ENCODE peak calls at places on chromosomes 13 and 19, in eight cellular contexts. One of them, this sample, is unnamed.

GRCh38 chr13:33388254-33388998 is 102.9 kb upstream of the STARD13 start:
- DNase-seq in H7: no peak
- DNase-seq in T-helper 2 cell: no peak
- DNase-seq in left lobe of liver: no peak
- DNase-seq in mammary epithelial cell: peak; percentile 59
- DNase-seq in breast epithelium: no peak
- DNase-seq in activated naive CD8-positive, alpha-beta T cell treated with anti-CD3 and anti-CD28 coated beads, Interleukin-2, amount 50 U/mL, for 16 hours: no peak
- DNase-seq in stimulated activated CD4-positive, alpha-beta T cell treated with anti-CD3 and anti-CD28 coated beads, Interleukin-12 subunit alpha, Interleukin-12 subunit beta, amount 100 ng/mL, for 4 hours: no peak
- DNase-seq in this sample: peak; percentile 8

GRCh38 chr19:3457531-3458228 is 22.6 kb downstream of the SMIM24 start:
- DNase-seq in stimulated activated CD4-positive, alpha-beta T cell treated with anti-CD3 and anti-CD28 coated beads, Interleukin-12 subunit alpha, Interleukin-12 subunit beta, amount 100 ng/mL, for 4 hours: no peak
- DNase-seq in T-helper 2 cell: no peak
- DNase-seq in activated naive CD8-positive, alpha-beta T cell treated with anti-CD3 and anti-CD28 coated beads, Interleukin-2, amount 50 U/mL, for 16 hours: no peak
- DNase-seq in H7: peak; percentile 87
- DNase-seq in mammary epithelial cell: no peak
- DNase-seq in left lobe of liver: no peak
- DNase-seq in breast epithelium: no peak
- DNase-seq in this sample: no peak

GRCh38 chr13:20053016-20053415 is 94.5 kb downstream of the ZMYM2 start:
- DNase-seq in activated naive CD8-positive, alpha-beta T cell treated with anti-CD3 and anti-CD28 coated beads, Interleukin-2, amount 50 U/mL, for 16 hours: no peak
- DNase-seq in left lobe of liver: no peak
- DNase-seq in T-helper 2 cell: no peak
- DNase-seq in mammary epithelial cell: no peak
- DNase-seq in H7: no peak
- DNase-seq in stimulated activated CD4-positive, alpha-beta T cell treated with anti-CD3 and anti-CD28 coated beads, Interleukin-12 subunit alpha, Interleukin-12 subunit beta, amount 100 ng/mL, for 4 hours: no peak
- DNase-seq in breast epithelium: no peak
- DNase-seq in this sample: no peak

GRCh38 chr19:5434970-5435641 is 20.1 kb upstream of the ZNRF4 start:
- DNase-seq in left lobe of liver: no peak
- DNase-seq in T-helper 2 cell: peak; percentile 6
- DNase-seq in mammary epithelial cell: peak; percentile 78
- DNase-seq in breast epithelium: no peak
- DNase-seq in H7: peak; percentile 31
- DNase-seq in activated naive CD8-positive, alpha-beta T cell treated with anti-CD3 and anti-CD28 coated beads, Interleukin-2, amount 50 U/mL, for 16 hours: peak; percentile 7
- DNase-seq in stimulated activated CD4-positive, alpha-beta T cell treated with anti-CD3 and anti-CD28 coated beads, Interleukin-12 subunit alpha, Interleukin-12 subunit beta, amount 100 ng/mL, for 4 hours: peak; percentile 43
- DNase-seq in this sample: no peak

GRCh38 chr19:43224855-43225253 is 19.4 kb upstream of the PSG4 start:
- DNase-seq in activated naive CD8-positive, alpha-beta T cell treated with anti-CD3 and anti-CD28 coated beads, Interleukin-2, amount 50 U/mL, for 16 hours: no peak
- DNase-seq in left lobe of liver: no peak
- DNase-seq in stimulated activated CD4-positive, alpha-beta T cell treated with anti-CD3 and anti-CD28 coated beads, Interleukin-12 subunit alpha, Interleukin-12 subunit beta, amount 100 ng/mL, for 4 hours: no peak
- DNase-seq in H7: no peak
- DNase-seq in mammary epithelial cell: no peak
- DNase-seq in breast epithelium: no peak
- DNase-seq in T-helper 2 cell: no peak
- DNase-seq in this sample: no peak

GRCh38 chr19:50325310-50326100 is 3.7 kb downstream of the KCNC3 start:
- DNase-seq in T-helper 2 cell: peak; percentile 60
- DNase-seq in activated naive CD8-positive, alpha-beta T cell treated with anti-CD3 and anti-CD28 coated beads, Interleukin-2, amount 50 U/mL, for 16 hours: peak; percentile 14
- DNase-seq in stimulated activated CD4-positive, alpha-beta T cell treated with anti-CD3 and anti-CD28 coated beads, Interleukin-12 subunit alpha, Interleukin-12 subunit beta, amount 100 ng/mL, for 4 hours: peak; percentile 74
- DNase-seq in left lobe of liver: peak; percentile 82
- DNase-seq in mammary epithelial cell: peak; percentile 33
- DNase-seq in H7: peak; percentile 100
- DNase-seq in breast epithelium: no peak
- DNase-seq in this sample: peak; percentile 54

GRCh38 chr19:51810228-51810627 is 15.3 kb downstream of the FPR3 start:
- DNase-seq in breast epithelium: no peak
- DNase-seq in H7: no peak
- DNase-seq in stimulated activated CD4-positive, alpha-beta T cell treated with anti-CD3 and anti-CD28 coated beads, Interleukin-12 subunit alpha, Interleukin-12 subunit beta, amount 100 ng/mL, for 4 hours: no peak
- DNase-seq in T-helper 2 cell: no peak
- DNase-seq in left lobe of liver: no peak
- DNase-seq in activated naive CD8-positive, alpha-beta T cell treated with anti-CD3 and anti-CD28 coated beads, Interleukin-2, amount 50 U/mL, for 16 hours: no peak
- DNase-seq in mammary epithelial cell: no peak
- DNase-seq in this sample: no peak

GRCh38 chr13:22940736-22941135 is 240.0 kb upstream of the SGCG start:
- DNase-seq in H7: no peak
- DNase-seq in activated naive CD8-positive, alpha-beta T cell treated with anti-CD3 and anti-CD28 coated beads, Interleukin-2, amount 50 U/mL, for 16 hours: no peak
- DNase-seq in T-helper 2 cell: no peak
- DNase-seq in breast epithelium: no peak
- DNase-seq in left lobe of liver: no peak
- DNase-seq in stimulated activated CD4-positive, alpha-beta T cell treated with anti-CD3 and anti-CD28 coated beads, Interleukin-12 subunit alpha, Interleukin-12 subunit beta, amount 100 ng/mL, for 4 hours: no peak
- DNase-seq in mammary epithelial cell: no peak
- DNase-seq in this sample: no peak

GRCh38 chr13:32314968-32315254 is 252 bp downstream of the ZAR1L start:
- DNase-seq in stimulated activated CD4-positive, alpha-beta T cell treated with anti-CD3 and anti-CD28 coated beads, Interleukin-12 subunit alpha, Interleukin-12 subunit beta, amount 100 ng/mL, for 4 hours: no peak
- DNase-seq in H7: peak; percentile 52
- DNase-seq in T-helper 2 cell: peak; percentile 21
- DNase-seq in breast epithelium: peak; percentile 40
- DNase-seq in activated naive CD8-positive, alpha-beta T cell treated with anti-CD3 and anti-CD28 coated beads, Interleukin-2, amount 50 U/mL, for 16 hours: peak; percentile 25
- DNase-seq in mammary epithelial cell: peak; percentile 42
- DNase-seq in left lobe of liver: no peak
- DNase-seq in this sample: peak; percentile 25

GRCh38 chr13:107518780-107519179 is 696.6 kb downstream of the LIG4 start:
- DNase-seq in mammary epithelial cell: no peak
- DNase-seq in stimulated activated CD4-positive, alpha-beta T cell treated with anti-CD3 and anti-CD28 coated beads, Interleukin-12 subunit alpha, Interleukin-12 subunit beta, amount 100 ng/mL, for 4 hours: no peak
- DNase-seq in breast epithelium: no peak
- DNase-seq in T-helper 2 cell: no peak
- DNase-seq in activated naive CD8-positive, alpha-beta T cell treated with anti-CD3 and anti-CD28 coated beads, Interleukin-2, amount 50 U/mL, for 16 hours: no peak
- DNase-seq in H7: no peak
- DNase-seq in left lobe of liver: no peak
- DNase-seq in this sample: no peak

GRCh38 chr19:40091205-40092129 is 724 bp upstream of the ZNF780A start:
- DNase-seq in stimulated activated CD4-positive, alpha-beta T cell treated with anti-CD3 and anti-CD28 coated beads, Interleukin-12 subunit alpha, Interleukin-12 subunit beta, amount 100 ng/mL, for 4 hours: no peak
- DNase-seq in activated naive CD8-positive, alpha-beta T cell treated with anti-CD3 and anti-CD28 coated beads, Interleukin-2, amount 50 U/mL, for 16 hours: no peak
- DNase-seq in mammary epithelial cell: no peak
- DNase-seq in left lobe of liver: no peak
- DNase-seq in breast epithelium: no peak
- DNase-seq in T-helper 2 cell: no peak
- DNase-seq in H7: no peak
- DNase-seq in this sample: no peak

GRCh38 chr19:2491130-2491801 is 15.3 kb downstream of the GADD45B start:
- DNase-seq in T-helper 2 cell: no peak
- DNase-seq in stimulated activated CD4-positive, alpha-beta T cell treated with anti-CD3 and anti-CD28 coated beads, Interleukin-12 subunit alpha, Interleukin-12 subunit beta, amount 100 ng/mL, for 4 hours: no peak
- DNase-seq in breast epithelium: peak; percentile 64
- DNase-seq in mammary epithelial cell: peak; percentile 78
- DNase-seq in H7: peak; percentile 35
- DNase-seq in activated naive CD8-positive, alpha-beta T cell treated with anti-CD3 and anti-CD28 coated beads, Interleukin-2, amount 50 U/mL, for 16 hours: no peak
- DNase-seq in left lobe of liver: peak; percentile 77
- DNase-seq in this sample: no peak

GRCh38 chr13:107144432-107144831 is 576.5 kb upstream of the ARGLU1 start:
- DNase-seq in H7: no peak
- DNase-seq in activated naive CD8-positive, alpha-beta T cell treated with anti-CD3 and anti-CD28 coated beads, Interleukin-2, amount 50 U/mL, for 16 hours: no peak
- DNase-seq in breast epithelium: no peak
- DNase-seq in mammary epithelial cell: no peak
- DNase-seq in T-helper 2 cell: no peak
- DNase-seq in stimulated activated CD4-positive, alpha-beta T cell treated with anti-CD3 and anti-CD28 coated beads, Interleukin-12 subunit alpha, Interleukin-12 subunit beta, amount 100 ng/mL, for 4 hours: no peak
- DNase-seq in left lobe of liver: no peak
- DNase-seq in this sample: no peak

GRCh38 chr19:13962738-13963602 is 10.7 kb downstream of the DCAF15 start:
- DNase-seq in mammary epithelial cell: no peak
- DNase-seq in breast epithelium: no peak
- DNase-seq in H7: no peak
- DNase-seq in activated naive CD8-positive, alpha-beta T cell treated with anti-CD3 and anti-CD28 coated beads, Interleukin-2, amount 50 U/mL, for 16 hours: no peak
- DNase-seq in left lobe of liver: no peak
- DNase-seq in stimulated activated CD4-positive, alpha-beta T cell treated with anti-CD3 and anti-CD28 coated beads, Interleukin-12 subunit alpha, Interleukin-12 subunit beta, amount 100 ng/mL, for 4 hours: no peak
- DNase-seq in T-helper 2 cell: no peak
- DNase-seq in this sample: no peak

GRCh38 chr13:43119206-43119605 is 95.8 kb downstream of the DNAJC15 start:
- DNase-seq in activated naive CD8-positive, alpha-beta T cell treated with anti-CD3 and anti-CD28 coated beads, Interleukin-2, amount 50 U/mL, for 16 hours: no peak
- DNase-seq in H7: no peak
- DNase-seq in T-helper 2 cell: no peak
- DNase-seq in mammary epithelial cell: no peak
- DNase-seq in left lobe of liver: no peak
- DNase-seq in breast epithelium: no peak
- DNase-seq in stimulated activated CD4-positive, alpha-beta T cell treated with anti-CD3 and anti-CD28 coated beads, Interleukin-12 subunit alpha, Interleukin-12 subunit beta, amount 100 ng/mL, for 4 hours: no peak
- DNase-seq in this sample: no peak

GRCh38 chr13:88217372-88217771 is 546.2 kb downstream of the SLITRK5 start:
- DNase-seq in left lobe of liver: no peak
- DNase-seq in activated naive CD8-positive, alpha-beta T cell treated with anti-CD3 and anti-CD28 coated beads, Interleukin-2, amount 50 U/mL, for 16 hours: no peak
- DNase-seq in H7: no peak
- DNase-seq in breast epithelium: no peak
- DNase-seq in mammary epithelial cell: no peak
- DNase-seq in T-helper 2 cell: no peak
- DNase-seq in stimulated activated CD4-positive, alpha-beta T cell treated with anti-CD3 and anti-CD28 coated beads, Interleukin-12 subunit alpha, Interleukin-12 subunit beta, amount 100 ng/mL, for 4 hours: no peak
- DNase-seq in this sample: no peak

GRCh38 chr19:4174895-4175668 is 7.3 kb downstream of the SIRT6 start:
- DNase-seq in activated naive CD8-positive, alpha-beta T cell treated with anti-CD3 and anti-CD28 coated beads, Interleukin-2, amount 50 U/mL, for 16 hours: no peak
- DNase-seq in H7: no peak
- DNase-seq in stimulated activated CD4-positive, alpha-beta T cell treated with anti-CD3 and anti-CD28 coated beads, Interleukin-12 subunit alpha, Interleukin-12 subunit beta, amount 100 ng/mL, for 4 hours: no peak
- DNase-seq in mammary epithelial cell: no peak
- DNase-seq in left lobe of liver: no peak
- DNase-seq in breast epithelium: no peak
- DNase-seq in T-helper 2 cell: no peak
- DNase-seq in this sample: no peak

GRCh38 chr19:20664917-20665781 is 3.8 kb upstream of the ZNF626 start:
- DNase-seq in T-helper 2 cell: no peak
- DNase-seq in activated naive CD8-positive, alpha-beta T cell treated with anti-CD3 and anti-CD28 coated beads, Interleukin-2, amount 50 U/mL, for 16 hours: no peak
- DNase-seq in stimulated activated CD4-positive, alpha-beta T cell treated with anti-CD3 and anti-CD28 coated beads, Interleukin-12 subunit alpha, Interleukin-12 subunit beta, amount 100 ng/mL, for 4 hours: no peak
- DNase-seq in breast epithelium: no peak
- DNase-seq in left lobe of liver: no peak
- DNase-seq in mammary epithelial cell: no peak
- DNase-seq in H7: peak; percentile 32
- DNase-seq in this sample: no peak

GRCh38 chr19:49453757-49454248 is 778 bp downstream of the ALDH16A1 start:
- DNase-seq in mammary epithelial cell: no peak
- DNase-seq in stimulated activated CD4-positive, alpha-beta T cell treated with anti-CD3 and anti-CD28 coated beads, Interleukin-12 subunit alpha, Interleukin-12 subunit beta, amount 100 ng/mL, for 4 hours: no peak
- DNase-seq in T-helper 2 cell: no peak
- DNase-seq in H7: no peak
- DNase-seq in left lobe of liver: no peak
- DNase-seq in activated naive CD8-positive, alpha-beta T cell treated with anti-CD3 and anti-CD28 coated beads, Interleukin-2, amount 50 U/mL, for 16 hours: no peak
- DNase-seq in breast epithelium: no peak
- DNase-seq in this sample: peak; percentile 59

GRCh38 chr13:86087241-86087640 is 288.0 kb upstream of the SLITRK6 start:
- DNase-seq in mammary epithelial cell: peak; percentile 2
- DNase-seq in breast epithelium: no peak
- DNase-seq in H7: no peak
- DNase-seq in activated naive CD8-positive, alpha-beta T cell treated with anti-CD3 and anti-CD28 coated beads, Interleukin-2, amount 50 U/mL, for 16 hours: no peak
- DNase-seq in stimulated activated CD4-positive, alpha-beta T cell treated with anti-CD3 and anti-CD28 coated beads, Interleukin-12 subunit alpha, Interleukin-12 subunit beta, amount 100 ng/mL, for 4 hours: no peak
- DNase-seq in left lobe of liver: no peak
- DNase-seq in T-helper 2 cell: no peak
- DNase-seq in this sample: no peak

GRCh38 chr13:102598061-102598460 is 1.3 kb downstream of the TPP2 start:
- DNase-seq in T-helper 2 cell: no peak
- DNase-seq in mammary epithelial cell: peak; percentile 25
- DNase-seq in breast epithelium: no peak
- DNase-seq in H7: peak; percentile 17
- DNase-seq in left lobe of liver: no peak
- DNase-seq in stimulated activated CD4-positive, alpha-beta T cell treated with anti-CD3 and anti-CD28 coated beads, Interleukin-12 subunit alpha, Interleukin-12 subunit beta, amount 100 ng/mL, for 4 hours: no peak
- DNase-seq in activated naive CD8-positive, alpha-beta T cell treated with anti-CD3 and anti-CD28 coated beads, Interleukin-2, amount 50 U/mL, for 16 hours: no peak
- DNase-seq in this sample: no peak

GRCh38 chr13:50224534-50224933 is 209.3 kb downstream of the KCNRG start:
- DNase-seq in H7: no peak
- DNase-seq in breast epithelium: no peak
- DNase-seq in activated naive CD8-positive, alpha-beta T cell treated with anti-CD3 and anti-CD28 coated beads, Interleukin-2, amount 50 U/mL, for 16 hours: no peak
- DNase-seq in mammary epithelial cell: peak; percentile 95
- DNase-seq in left lobe of liver: no peak
- DNase-seq in T-helper 2 cell: no peak
- DNase-seq in stimulated activated CD4-positive, alpha-beta T cell treated with anti-CD3 and anti-CD28 coated beads, Interleukin-12 subunit alpha, Interleukin-12 subunit beta, amount 100 ng/mL, for 4 hours: no peak
- DNase-seq in this sample: no peak

GRCh38 chr13:49908637-49909036 is 27.5 kb downstream of the SPRYD7 start:
- DNase-seq in T-helper 2 cell: no peak
- DNase-seq in mammary epithelial cell: no peak
- DNase-seq in breast epithelium: no peak
- DNase-seq in left lobe of liver: no peak
- DNase-seq in activated naive CD8-positive, alpha-beta T cell treated with anti-CD3 and anti-CD28 coated beads, Interleukin-2, amount 50 U/mL, for 16 hours: no peak
- DNase-seq in H7: no peak
- DNase-seq in stimulated activated CD4-positive, alpha-beta T cell treated with anti-CD3 and anti-CD28 coated beads, Interleukin-12 subunit alpha, Interleukin-12 subunit beta, amount 100 ng/mL, for 4 hours: no peak
- DNase-seq in this sample: no peak

GRCh38 chr19:42316223-42317211 is 3.4 kb downstream of the TMEM145 start:
- DNase-seq in mammary epithelial cell: no peak
- DNase-seq in activated naive CD8-positive, alpha-beta T cell treated with anti-CD3 and anti-CD28 coated beads, Interleukin-2, amount 50 U/mL, for 16 hours: no peak
- DNase-seq in stimulated activated CD4-positive, alpha-beta T cell treated with anti-CD3 and anti-CD28 coated beads, Interleukin-12 subunit alpha, Interleukin-12 subunit beta, amount 100 ng/mL, for 4 hours: no peak
- DNase-seq in T-helper 2 cell: no peak
- DNase-seq in breast epithelium: no peak
- DNase-seq in H7: peak; percentile 63
- DNase-seq in left lobe of liver: no peak
- DNase-seq in this sample: peak; percentile 77

GRCh38 chr19:29708553-29709439 is 6.3 kb downstream of the C19orf12 start:
- DNase-seq in mammary epithelial cell: no peak
- DNase-seq in stimulated activated CD4-positive, alpha-beta T cell treated with anti-CD3 and anti-CD28 coated beads, Interleukin-12 subunit alpha, Interleukin-12 subunit beta, amount 100 ng/mL, for 4 hours: no peak
- DNase-seq in H7: no peak
- DNase-seq in breast epithelium: no peak
- DNase-seq in T-helper 2 cell: no peak
- DNase-seq in left lobe of liver: peak; percentile 96
- DNase-seq in activated naive CD8-positive, alpha-beta T cell treated with anti-CD3 and anti-CD28 coated beads, Interleukin-2, amount 50 U/mL, for 16 hours: no peak
- DNase-seq in this sample: no peak

GRCh38 chr13:114339779-114340534 is 25.7 kb downstream of the CHAMP1 start:
- DNase-seq in activated naive CD8-positive, alpha-beta T cell treated with anti-CD3 and anti-CD28 coated beads, Interleukin-2, amount 50 U/mL, for 16 hours: no peak
- DNase-seq in H7: no peak
- DNase-seq in T-helper 2 cell: peak; percentile 15
- DNase-seq in breast epithelium: no peak
- DNase-seq in mammary epithelial cell: peak; percentile 33
- DNase-seq in left lobe of liver: peak; percentile 63
- DNase-seq in stimulated activated CD4-positive, alpha-beta T cell treated with anti-CD3 and anti-CD28 coated beads, Interleukin-12 subunit alpha, Interleukin-12 subunit beta, amount 100 ng/mL, for 4 hours: no peak
- DNase-seq in this sample: no peak